ENCODE peak calls at places on chromosomes 4 and X, in eight cellular contexts. F, Z, H, U, W, B, O and I are unnamed samples.

GRCh38 chrX:15564981-15565579 is 35.7 kb downstream of the ACE2 start:
- DNase-seq in F (peak; percentile 69), Z (peak; percentile 84), U (peak; percentile 71), O (peak; percentile 27), W (peak; percentile 29), H (peak; percentile 23), B (peak; percentile 51), I (peak; percentile 62)

GRCh38 chr4:48968814-48969213 is 17.3 kb upstream of the CWH43 start:
- DNase-seq in F (no peak), H (no peak), Z (peak; percentile 49), W (no peak), U (peak; percentile 91), O (peak; percentile 81), B (peak; percentile 61), I (no peak)

GRCh38 chr4:10273030-10273429 is 156.4 kb upstream of the WDR1 start:
- DNase-seq in W (no peak), O (no peak), F (no peak), B (peak; percentile 78), U (peak; percentile 5), Z (peak; percentile 81), H (no peak), I (no peak)

GRCh38 chr4:159598602-159599001 is 495.7 kb downstream of the RAPGEF2 start:
- DNase-seq in Z (no peak), F (no peak), O (no peak), U (no peak), B (no peak), W (no peak), H (no peak), I (no peak)

GRCh38 chr4:70061980-70062379 is 11.7 kb downstream of the HTN1 start:
- DNase-seq in H (no peak), B (no peak), U (no peak), W (no peak), Z (no peak), F (no peak), O (no peak), I (no peak)

GRCh38 chr4:85318415-85318814 is 156.5 kb upstream of the ARHGAP24 start:
- DNase-seq in W (no peak), F (no peak), U (no peak), H (no peak), Z (no peak), O (no peak), B (no peak), I (no peak)

GRCh38 chr4:150325872-150326271 is 247.6 kb downstream of the DCLK2 start:
- DNase-seq in Z (peak; percentile 24), U (no peak), H (no peak), W (no peak), F (no peak), O (no peak), B (no peak), I (no peak)

GRCh38 chr4:7960790-7961655 is 21.4 kb upstream of the AFAP1 start:
- DNase-seq in Z (peak; percentile 100), F (no peak), O (peak; percentile 100), U (peak; percentile 100), B (peak; percentile 99), W (no peak), H (no peak), I (no peak)

GRCh38 chr4:25860586-25861421 is 2.0 kb downstream of the SEL1L3 start:
- DNase-seq in Z (peak; percentile 51), F (peak; percentile 65), H (peak; percentile 73), U (no peak), O (no peak), W (no peak), B (no peak), I (no peak)

GRCh38 chr4:71473541-71474240 is 134.9 kb downstream of the SLC4A4 start:
- DNase-seq in O (no peak), U (no peak), H (no peak), W (no peak), B (peak; percentile 43), F (no peak), Z (peak; percentile 30), I (no peak)

GRCh38 chrX:8783100-8784098 is 17.8 kb downstream of the FAM9A start:
- DNase-seq in F (no peak), H (no peak), U (peak; percentile 3), Z (peak; percentile 1), B (peak; percentile 6), O (no peak), W (no peak), I (no peak)

GRCh38 chr4:7802093-7802726 is 137.5 kb downstream of the AFAP1 start:
- DNase-seq in O (peak; percentile 72), U (peak; percentile 87), H (peak; percentile 69), W (peak; percentile 76), Z (peak; percentile 91), F (peak; percentile 85), B (peak; percentile 79), I (no peak)

GRCh38 chr4:147596976-147597375 is 20.2 kb upstream of the TMEM184C start:
- DNase-seq in U (peak; percentile 75), O (peak; percentile 84), Z (peak; percentile 76), F (no peak), B (peak; percentile 88), W (no peak), H (no peak), I (peak; percentile 87)

GRCh38 chr4:77994194-77994721 is 62.9 kb upstream of the FRAS1 start:
- DNase-seq in H (peak; percentile 62), O (peak; percentile 59), W (no peak), B (peak; percentile 66), Z (peak; percentile 61), F (no peak), U (peak; percentile 64), I (no peak)

GRCh38 chr4:141058739-141059507 is 74.3 kb downstream of the RNF150 start:
- DNase-seq in U (peak; percentile 43), H (no peak), O (peak; percentile 59), W (no peak), Z (peak; percentile 2), F (no peak), B (peak; percentile 67), I (no peak)

GRCh38 chr4:27005512-27006246 is 145.0 kb downstream of the STIM2 start:
- DNase-seq in O (peak; percentile 60), U (peak; percentile 88), H (no peak), W (no peak), B (peak; percentile 70), F (no peak), Z (peak; percentile 87), I (no peak)

GRCh38 chr4:16196482-16197393 is 29.5 kb downstream of the TAPT1 start:
- DNase-seq in H (no peak), B (peak; percentile 80), U (peak; percentile 56), W (no peak), F (no peak), Z (peak; percentile 82), O (peak; percentile 70), I (peak; percentile 90)

GRCh38 chr4:128825226-128825625 is 15.7 kb downstream of the JADE1 start:
- DNase-seq in F (peak; percentile 31), H (no peak), U (peak; percentile 47), Z (peak; percentile 35), O (no peak), W (no peak), B (no peak), I (no peak)

GRCh38 chrX:2511326-2511725 is 10.6 kb upstream of the DHRSX start:
- DNase-seq in F (no peak), U (no peak), W (no peak), Z (no peak), B (no peak), H (no peak), O (no peak), I (no peak)

GRCh38 chr4:82744284-82744963 is 54.2 kb downstream of the SCD5 start:
- DNase-seq in H (no peak), O (no peak), W (no peak), F (no peak), B (no peak), Z (no peak), U (no peak), I (peak; percentile 28)

DNA sequence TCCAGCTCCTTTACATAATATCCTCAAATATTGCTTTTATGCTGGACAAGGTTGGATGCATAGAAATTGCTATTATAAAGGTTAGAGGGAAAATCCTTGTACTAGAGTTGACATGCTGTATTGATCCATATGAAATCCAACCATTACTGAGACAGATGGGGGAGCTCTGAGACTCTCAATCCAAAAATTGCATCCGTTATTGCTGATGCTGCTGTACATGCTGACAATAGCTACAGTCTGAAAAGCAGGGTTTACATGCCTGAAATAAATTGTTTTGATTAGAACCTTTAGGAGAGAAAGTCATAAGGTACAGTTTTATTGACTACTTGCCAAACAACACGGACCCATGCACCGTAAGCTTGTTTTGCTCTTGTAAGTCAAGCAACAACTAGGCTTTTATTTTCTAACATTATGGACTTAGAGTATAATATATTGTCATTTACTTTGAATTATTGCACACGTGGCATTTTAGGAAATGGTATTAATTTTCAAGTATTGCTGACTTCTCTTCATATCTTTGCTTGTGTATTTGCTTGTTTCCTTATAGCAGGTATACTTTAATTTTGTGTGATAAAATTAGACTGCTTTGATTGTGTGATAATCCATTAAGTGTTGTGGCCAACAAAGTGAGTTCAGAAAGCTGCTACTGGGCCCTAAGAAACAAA is 1365.2 kb downstream of the STIM2 start:
- DNase-seq in U (peak; percentile 37), Z (peak; percentile 37), W (no peak), B (peak; percentile 32), O (no peak), H (no peak), F (no peak), I (no peak)
- TF ChIP-seq CTCF in U (peak; percentile 28), Z (no peak), W (no peak), B (peak; percentile 40), O (no peak), H (no peak), F (no peak), I (no peak)

GRCh38 chr4:173520921-173521473 is 9.0 kb downstream of the HAND2 start:
- DNase-seq in F (no peak), W (no peak), U (no peak), B (no peak), O (no peak), H (no peak), Z (no peak), I (no peak)
- H3K4me3 ChIP-seq in F (no peak overlapping the region), W (peak overlapping the region; percentile 82), U (no peak overlapping the region), B (no peak overlapping the region), O (no peak overlapping the region), H (no peak overlapping the region), Z (no peak overlapping the region), I (no peak overlapping the region)

GRCh38 chrX:54357414-54358377 is at the start of gene WNK3:
- DNase-seq in W (peak; percentile 74), F (peak; percentile 50), Z (peak; percentile 14), U (peak; percentile 50), O (peak; percentile 59), H (no peak), B (peak; percentile 37), I (peak; percentile 34)
- TF ChIP-seq CTCF in W (no peak), F (no peak), Z (no peak), U (no peak), O (no peak), H (no peak), B (no peak), I (no peak)

DNA sequence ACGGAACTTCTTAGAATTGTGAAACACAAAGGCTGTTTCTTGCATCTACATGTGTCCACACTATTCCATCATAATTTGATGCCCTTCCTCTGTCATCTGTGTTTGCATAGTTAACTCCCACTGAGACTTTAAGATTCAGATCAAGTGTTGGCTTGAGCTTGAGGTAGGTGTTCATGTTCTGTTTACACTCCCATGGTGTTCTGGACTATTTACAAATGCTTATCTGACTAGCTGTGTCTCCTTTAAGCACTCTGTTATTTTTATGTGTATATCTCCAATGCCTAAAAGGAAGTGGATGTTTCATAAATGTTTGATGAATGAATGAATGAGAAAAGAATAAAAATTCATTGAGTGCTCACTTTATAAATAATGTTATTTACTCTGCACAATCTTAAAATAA is 622.7 kb downstream of the RAB28 start:
- DNase-seq in F (no peak), O (no peak), H (no peak), U (no peak), Z (no peak), W (no peak), B (no peak), I (peak; percentile 99)
- H3K4me3 ChIP-seq in F (no peak overlapping the region), O (no peak overlapping the region), H (no peak overlapping the region), U (no peak overlapping the region), Z (no peak overlapping the region), W (no peak overlapping the region), B (no peak overlapping the region), I (no peak overlapping the region)